ENCODE peak calls at places on chromosomes 5 and 9, in four cellular contexts. P is CD8-positive, alpha-beta T cell; L is bronchial epithelial cell; I is mammary epithelial cell. R is an unnamed sample.

GRCh38 chr5:149792963-149793362 is 62.9 kb downstream of the PPARGC1B start:
- DNase-seq in P (no peak), L (peak), I (peak), R (peak)

GRCh38 chr5:148014276-148014675 is 49.5 kb upstream of the SPINK5 start:
- DNase-seq in P (no peak), L (peak), I (peak), R (peak)

GRCh38 chr5:124881333-124881732 is 134.9 kb upstream of the ZNF608 start:
- DNase-seq in P (no peak), L (no peak), I (no peak), R (no peak)

GRCh38 chr9:69758001-69758730 is 1.6 kb downstream of the PTAR1 start:
- DNase-seq in P (no peak), L (no peak), I (no peak), R (peak)

GRCh38 chr9:77744877-77745435 is 96.8 kb upstream of the GNA14 start:
- DNase-seq in P (no peak), L (no peak), I (no peak), R (no peak)

GRCh38 chr5:1235379-1235778 is 10.2 kb downstream of the SLC6A18 start:
- DNase-seq in P (no peak), L (no peak), I (no peak), R (no peak)

GRCh38 chr9:19127881-19128719 is 808 bp upstream of the PLIN2 start:
- DNase-seq in P (peak), L (no peak), I (no peak), R (no peak)

GRCh38 chr5:36135994-36136393 is 15.7 kb downstream of the LMBRD2 start:
- DNase-seq in P (no peak), L (peak), I (no peak), R (peak)

GRCh38 chr5:88746438-88746882 is 136.5 kb downstream of the MEF2C start:
- DNase-seq in P (no peak), L (no peak), I (no peak), R (no peak)

GRCh38 chr5:127431977-127432376 is 85.5 kb upstream of the PRRC1 start:
- DNase-seq in P (no peak), L (no peak), I (no peak), R (peak)

GRCh38 chr5:147417133-147417813 is 92.6 kb downstream of the DPYSL3 start:
- DNase-seq in P (no peak), L (peak), I (peak), R (peak)

GRCh38 chr9:128847803-128848202 is 18.2 kb upstream of the SPOUT1 start:
- DNase-seq in P (no peak), L (no peak), I (no peak), R (no peak)

GRCh38 chr9:128846680-128847030 is 17.1 kb upstream of the SPOUT1 start:
- DNase-seq in P (no peak), L (no peak), I (no peak), R (no peak)

GRCh38 chr9:128840524-128840923 is 10.9 kb upstream of the SPOUT1 start:
- DNase-seq in P (no peak), L (no peak), I (no peak), R (no peak)

GRCh38 chr9:128841704-128842492 is 12.3 kb upstream of the SPOUT1 start:
- DNase-seq in P (no peak), L (no peak), I (no peak), R (no peak)

GRCh38 chr9:128845186-128845931 is 15.8 kb upstream of the SPOUT1 start:
- DNase-seq in P (no peak), L (peak), I (peak), R (peak)
- TF ChIP-seq CTCF in P (no peak), L (peak), I (peak), R (peak)

GRCh38 chr9:132590318-132591182 is 8.1 kb downstream of the BARHL1 start:
- DNase-seq in P (no peak), L (no peak), I (no peak), R (no peak)

GRCh38 chr9:132591244-132591643 is 8.8 kb downstream of the BARHL1 start:
- DNase-seq in P (no peak), L (no peak), I (no peak), R (no peak)

GRCh38 chr9:132589148-132590036 is 7.0 kb downstream of the BARHL1 start:
- DNase-seq in P (no peak), L (no peak), I (no peak), R (no peak)

GRCh38 chr9:132588501-132589147 is 6.2 kb downstream of the BARHL1 start:
- DNase-seq in P (no peak), L (no peak), I (no peak), R (no peak)

DNA sequence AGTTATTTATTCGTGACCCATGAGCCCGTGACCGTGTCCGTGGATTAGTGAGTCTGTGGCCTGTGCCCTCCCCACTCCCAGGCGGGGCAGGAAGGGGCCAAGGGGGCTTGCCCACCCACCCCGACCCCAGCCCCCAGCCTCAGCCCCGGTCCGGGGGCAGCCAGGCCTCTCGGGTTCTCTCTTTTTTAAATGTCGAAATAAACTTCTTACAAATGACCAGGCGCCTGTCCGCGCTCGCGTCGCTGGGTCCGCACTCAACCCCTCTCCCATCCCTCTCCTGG is 7.6 kb downstream of the BARHL1 start:
- DNase-seq in P (no peak), L (no peak), I (no peak), R (no peak)
- H3K4me3 ChIP-seq in P (no peak), L (no peak), I (no peak), R (no peak)

GRCh38 chr9:100426532-100427365 is at the start of gene MSANTD3:
- DNase-seq in P (peak), L (peak), I (peak), R (peak)
- TF ChIP-seq CTCF in P (no peak), L (no peak), I (no peak), R (no peak)

DNA sequence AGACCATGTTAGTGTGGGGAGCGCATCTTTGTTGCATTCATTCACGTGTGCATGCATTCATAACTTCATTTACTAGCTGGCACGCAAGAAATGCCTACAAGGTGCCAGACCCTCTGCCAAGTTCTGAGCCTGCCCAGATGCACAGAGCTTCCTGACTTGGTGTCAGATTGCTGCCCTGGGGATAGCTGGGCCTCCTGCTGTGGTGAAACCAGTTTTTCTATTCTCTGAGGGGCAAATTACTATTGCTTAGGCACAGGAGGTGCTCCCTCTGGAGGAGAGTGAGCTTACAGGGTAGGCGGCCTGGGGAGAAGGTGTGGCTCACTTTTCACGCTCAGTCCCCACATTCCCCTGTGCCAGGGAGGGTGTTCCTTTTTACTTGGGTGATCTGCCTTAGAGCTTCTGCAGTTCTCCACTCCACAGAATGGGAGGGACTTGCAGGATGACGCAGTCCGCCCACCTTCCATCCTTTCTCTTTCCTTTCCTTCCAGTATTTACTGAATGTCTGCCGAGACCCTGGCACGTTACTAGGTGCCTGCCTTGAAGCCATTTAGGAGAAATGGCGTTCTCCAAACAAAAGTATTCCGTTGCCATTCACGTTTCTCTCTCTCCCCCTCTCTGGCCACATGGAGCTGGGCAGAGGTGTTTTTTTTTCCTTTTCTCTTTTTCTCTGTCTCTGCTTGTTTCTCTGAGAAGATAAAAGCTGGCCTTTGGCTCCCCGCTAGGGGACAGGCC is 27.9 kb upstream of the CTNNA1 start:
- DNase-seq in P (no peak), L (peak), I (peak), R (peak)
- H3K4me3 ChIP-seq in P (no peak), L (no peak), I (no peak), R (no peak)

GRCh38 chr9:124590886-124591641 is 83.9 kb upstream of the NR5A1 start:
- DNase-seq in P (no peak), L (peak), I (no peak), R (peak)

GRCh38 chr9:124594215-124594614 is 87.0 kb upstream of the NR5A1 start:
- DNase-seq in P (no peak), L (no peak), I (no peak), R (no peak)

GRCh38 chr9:124595743-124596142 is 88.5 kb upstream of the NR5A1 start:
- DNase-seq in P (no peak), L (no peak), I (no peak), R (no peak)

GRCh38 chr9:124594673-124595072 is 87.5 kb upstream of the NR5A1 start:
- DNase-seq in P (no peak), L (no peak), I (no peak), R (no peak)

GRCh38 chr9:124593080-124594058 is 86.2 kb upstream of the NR5A1 start:
- DNase-seq in P (no peak), L (peak), I (no peak), R (peak)
- TF ChIP-seq CTCF in P (no peak), L (no peak), I (no peak), R (no peak)

GRCh38 chr9:33138768-33139167 is 28.4 kb downstream of the B4GALT1 start:
- DNase-seq in P (no peak), L (no peak), I (no peak), R (no peak)
- H3K4me3 ChIP-seq in P (no peak), L (no peak), I (no peak), R (no peak)

R was measured in epithelial cell of esophagus.